ENCODE peak calls at places on chromosomes 12 and 14, in four cellular contexts. V, U, R and G are unnamed samples.

GRCh38 chr12:123597100-123597499 is 4.8 kb upstream of the DDX55 start:
- DNase-seq in U (no peak), V (no peak), R (no peak), G (no peak)

GRCh38 chr12:52587563-52587962 is 13.7 kb downstream of the KRT72 start:
- DNase-seq in R (peak), U (no peak), V (no peak), G (peak)

GRCh38 chr12:41011939-41012338 is 176.2 kb upstream of the PDZRN4 start:
- DNase-seq in V (no peak), U (no peak), R (no peak), G (no peak)

GRCh38 chr14:85533821-85534271 is 3.9 kb downstream of the FLRT2 start:
- DNase-seq in R (peak), U (no peak), V (peak), G (no peak)

GRCh38 chr14:60249321-60250251 is 565 bp downstream of the PPM1A start:
- DNase-seq in V (peak), R (peak), U (peak), G (peak)

GRCh38 chr12:91098942-91099341 is 12.4 kb downstream of the LUM start:
- DNase-seq in U (peak), R (no peak), V (no peak), G (no peak)

GRCh38 chr14:68786491-68787234 is 6.2 kb downstream of the ZFP36L1 start:
- DNase-seq in U (no peak), V (no peak), R (no peak), G (peak)

GRCh38 chr12:123097521-123098084 is 53.3 kb downstream of the PITPNM2 start:
- DNase-seq in U (no peak), V (no peak), R (no peak), G (no peak)